ENCODE peak calls at places on chromosomes 5 and 9, in six cellular contexts. N, M, A, P, B and V are unnamed samples.

GRCh38 chr5:55923177-55923872 is 71.4 kb downstream of the IL6ST start:
- DNase-seq in B (peak), P (no peak), A (no peak), N (no peak), M (no peak), V (no peak)

GRCh38 chr5:61327761-61328753 is 4.0 kb upstream of the ZSWIM6 start:
- DNase-seq in P (no peak), B (peak), M (peak), A (no peak), N (no peak), V (peak)

GRCh38 chr9:118967901-118968300 is 401.3 kb downstream of the BRINP1 start:
- DNase-seq in P (no peak), N (no peak), B (no peak), M (no peak), A (no peak), V (no peak)

GRCh38 chr5:55691265-55692105 is 20.6 kb downstream of the SLC38A9 start:
- DNase-seq in P (no peak), A (no peak), M (no peak), B (peak), N (peak), V (peak)

GRCh38 chr9:2053883-2054845 is 39.0 kb downstream of the SMARCA2 start:
- DNase-seq in N (no peak), P (peak), M (peak), B (no peak), A (no peak), V (no peak)

GRCh38 chr5:150656191-150657132 is 4.6 kb upstream of the MYOZ3 start:
- DNase-seq in A (peak), B (peak), M (peak), P (peak), N (peak), V (no peak)

GRCh38 chr9:17637229-17637628 is 58.4 kb downstream of the SH3GL2 start:
- DNase-seq in M (no peak), A (no peak), N (no peak), B (no peak), P (no peak), V (no peak)

GRCh38 chr5:181037365-181037861 is 2.7 kb upstream of the BTNL9 start:
- DNase-seq in N (no peak), B (peak), A (no peak), M (no peak), P (no peak), V (no peak)

GRCh38 chr5:125263346-125263745 is 516.9 kb upstream of the ZNF608 start:
- DNase-seq in B (no peak), M (no peak), A (no peak), N (no peak), P (no peak), V (no peak)

GRCh38 chr5:32076699-32077695 is 97.1 kb downstream of the GOLPH3 start:
- DNase-seq in M (no peak), B (peak), A (no peak), P (no peak), N (peak), V (no peak)

GRCh38 chr5:124285071-124285470 is 461.4 kb downstream of the ZNF608 start:
- DNase-seq in A (no peak), M (no peak), B (no peak), N (no peak), P (no peak), V (no peak)

GRCh38 chr5:174139623-174140022 is 94.1 kb downstream of the NSG2 start:
- DNase-seq in B (no peak), A (no peak), N (no peak), P (no peak), M (no peak), V (no peak)

GRCh38 chr9:113349434-113350337 is at the start of gene BSPRY:
- DNase-seq in N (peak), A (no peak), B (peak), M (peak), P (no peak), V (no peak)

GRCh38 chr9:128495804-128496417 is 8.6 kb upstream of the GLE1 start:
- DNase-seq in M (no peak), P (no peak), N (no peak), B (peak), A (no peak), V (no peak)

GRCh38 chr5:134106991-134107701 is 7.3 kb upstream of the TCF7 start:
- DNase-seq in N (peak), A (peak), B (no peak), P (no peak), M (no peak), V (no peak)

GRCh38 chr5:9020996-9021395 is 524.9 kb downstream of the SEMA5A start:
- DNase-seq in N (no peak), A (no peak), P (no peak), M (no peak), B (no peak), V (no peak)

GRCh38 chr9:23590601-23591000 is 235.4 kb downstream of the ELAVL2 start:
- DNase-seq in N (no peak), A (no peak), M (no peak), P (no peak), B (no peak), V (no peak)

GRCh38 chr5:95949810-95950209 is 11.8 kb downstream of the ELL2 start:
- DNase-seq in M (no peak), N (no peak), P (no peak), A (no peak), B (no peak), V (no peak)

GRCh38 chr9:103942652-103943051 is 151.5 kb upstream of the SMC2 start:
- DNase-seq in P (no peak), A (no peak), M (no peak), B (no peak), N (no peak), V (no peak)

GRCh38 chr9:4661165-4662095 is 664 bp upstream of the PLPP6 start:
- DNase-seq in M (no peak), N (no peak), A (no peak), P (no peak), B (no peak), V (no peak)

GRCh38 chr5:125004009-125004408 is 257.6 kb upstream of the ZNF608 start:
- DNase-seq in A (no peak), M (no peak), N (no peak), P (no peak), B (no peak), V (no peak)

GRCh38 chr5:177131711-177132503 is 1.7 kb upstream of the NSD1 start:
- DNase-seq in B (peak), P (peak), M (no peak), A (peak), N (no peak), V (no peak)

GRCh38 chr5:177133845-177134652 is 476 bp downstream of the NSD1 start:
- DNase-seq in A (peak), N (peak), P (peak), M (no peak), B (peak), V (no peak)

GRCh38 chr5:177131352-177131710 is 2.2 kb upstream of the NSD1 start:
- DNase-seq in A (peak), N (no peak), M (no peak), B (no peak), P (peak), V (no peak)

GRCh38 chr5:177133119-177133844 is at the start of gene NSD1:
- DNase-seq in B (peak), A (peak), M (peak), P (peak), N (peak), V (no peak)

GRCh38 chr5:177132504-177133118 is 962 bp upstream of the NSD1 start:
- DNase-seq in M (no peak), P (peak), A (peak), N (peak), B (peak), V (no peak)
- TF ChIP-seq POLR2AphosphoS5 in M (no peak), P (no peak), A (no peak), N (no peak), B (no peak), V (no peak)

DNA sequence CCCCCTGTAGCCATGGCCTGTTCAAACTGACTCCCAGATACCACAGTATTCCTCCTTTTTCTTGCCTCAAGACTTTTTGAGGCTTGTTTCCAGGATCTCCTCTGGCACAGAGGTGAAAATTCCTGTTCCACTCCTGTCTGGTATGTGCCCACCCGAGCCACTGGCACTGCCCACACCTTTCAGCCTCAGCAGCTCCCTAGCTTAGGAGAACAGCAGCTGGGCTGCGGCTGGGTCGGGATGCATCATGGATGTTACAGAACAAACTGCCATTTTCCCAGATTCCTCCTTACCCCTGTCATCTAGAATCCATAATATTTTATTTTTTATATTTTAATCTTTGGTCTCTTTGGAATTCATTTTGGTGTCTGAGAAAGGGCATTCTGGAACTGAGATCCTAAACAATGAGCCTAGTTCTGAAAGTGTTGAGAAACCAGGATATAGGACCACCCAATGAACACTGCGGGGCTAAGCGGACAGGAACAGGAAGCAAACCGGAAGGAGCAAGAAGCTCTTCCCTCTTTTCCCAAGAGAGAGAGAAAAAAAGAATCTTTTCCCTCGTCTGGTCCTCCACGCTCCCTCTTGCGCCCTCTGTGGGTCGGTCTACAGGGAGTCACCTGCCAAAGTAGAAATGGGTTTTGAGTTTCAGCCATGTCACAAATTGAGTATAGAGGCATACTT is 12.5 kb downstream of the OR2S2 start:
- DNase-seq in M (peak), P (peak), N (peak), A (peak), B (peak), V (peak)
- TF ChIP-seq POLR2AphosphoS5 in M (no peak), P (peak), N (no peak), A (peak), B (no peak), V (peak)

DNA sequence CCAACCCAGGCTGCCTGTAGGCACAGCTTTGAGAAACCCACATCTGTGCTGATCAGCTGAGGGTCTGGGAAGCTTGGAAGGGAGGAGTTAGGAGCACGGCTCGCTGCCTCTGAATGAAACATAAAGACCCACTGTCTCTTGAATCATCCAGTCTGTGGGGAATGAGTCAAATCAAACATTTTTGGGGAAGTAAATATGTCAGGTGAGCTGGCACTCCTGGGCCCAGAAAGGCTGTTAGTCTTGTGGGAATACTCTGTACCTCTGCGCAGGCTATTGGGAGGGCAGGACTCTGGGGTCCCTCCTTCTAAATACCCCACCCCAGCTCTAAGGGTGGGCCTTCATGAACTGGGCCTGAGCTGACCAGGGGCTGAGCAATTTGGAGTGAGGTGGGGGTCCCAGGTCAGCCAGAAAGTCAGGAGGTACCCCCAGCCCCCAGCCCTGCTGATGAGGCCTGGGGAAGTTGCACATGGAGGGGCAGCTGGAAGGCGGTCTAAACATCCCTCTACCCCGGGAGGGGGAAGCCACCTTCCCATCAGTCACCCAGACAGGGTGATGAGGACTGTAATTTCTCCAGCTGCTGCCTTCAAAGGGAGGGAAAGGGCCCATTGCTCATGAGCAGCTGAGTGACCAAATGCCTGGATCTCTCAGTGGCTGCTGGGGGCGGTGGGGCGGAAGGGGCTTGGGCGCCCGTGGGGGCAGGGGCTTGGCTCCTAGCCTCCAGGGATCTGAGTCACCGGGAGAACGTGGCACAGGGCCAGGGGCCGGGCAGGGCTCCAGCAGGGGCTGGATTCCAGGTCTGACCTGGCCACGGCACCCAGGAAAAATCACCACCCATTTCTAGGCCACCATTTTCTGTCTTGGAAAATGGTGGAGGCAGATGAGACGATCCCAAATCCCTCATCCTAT is 10.8 kb downstream of the FIBCD1 start:
- DNase-seq in B (no peak), M (peak), P (no peak), A (no peak), N (peak), V (no peak)
- TF ChIP-seq POLR2AphosphoS5 in B (no peak), M (no peak), P (no peak), A (no peak), N (no peak), V (no peak)

DNA sequence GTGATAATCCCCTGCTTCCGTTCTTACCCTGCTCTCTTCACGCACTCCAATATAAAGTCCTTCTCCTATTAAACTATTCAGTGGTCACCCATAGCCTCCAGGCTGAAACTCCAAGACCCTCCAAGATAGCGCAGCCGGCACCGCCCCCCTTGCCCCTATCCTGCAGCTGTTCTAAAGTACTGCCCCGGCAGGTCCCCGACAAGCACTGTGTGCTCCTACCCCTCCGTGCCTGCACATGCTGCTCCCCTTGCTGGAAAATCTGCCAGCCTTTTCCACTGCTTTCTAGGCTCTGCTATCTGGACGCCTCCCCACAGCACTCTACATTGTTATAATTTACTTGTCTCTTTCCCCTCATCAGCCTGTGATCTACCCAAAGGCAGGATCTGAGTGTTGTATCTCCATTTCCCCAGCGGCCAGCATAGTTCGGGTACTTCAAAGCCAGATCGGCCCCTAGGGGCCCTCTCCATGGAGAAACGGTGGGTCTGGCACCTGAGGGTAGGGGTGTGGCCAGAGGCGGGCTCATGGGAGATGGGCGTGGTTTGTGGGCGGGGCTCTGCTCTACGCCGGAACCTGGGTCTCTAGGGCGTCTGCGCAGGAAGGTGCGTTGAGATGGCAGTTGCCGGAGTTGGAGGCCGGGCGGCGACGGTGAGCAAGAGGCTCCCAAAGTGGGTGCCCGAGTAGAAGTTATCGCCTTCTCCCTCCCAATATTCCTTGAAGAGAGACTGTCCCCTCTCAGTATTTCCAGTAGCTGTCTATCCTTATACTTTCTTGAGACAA is 83.5 kb upstream of the RUSC2 start:
- DNase-seq in N (no peak), P (no peak), B (peak), A (no peak), M (no peak), V (no peak)
- TF ChIP-seq POLR2AphosphoS5 in N (no peak), P (no peak), B (peak), A (no peak), M (no peak), V (no peak)

GRCh38 chr9:123654218-123654617 is 275.7 kb downstream of the DENND1A start:
- DNase-seq in P (no peak), B (no peak), M (no peak), N (no peak), A (no peak), V (no peak)

GRCh38 chr9:123652416-123652815 is 277.5 kb downstream of the DENND1A start:
- DNase-seq in B (no peak), P (no peak), N (no peak), A (no peak), M (no peak), V (no peak)

GRCh38 chr9:123649909-123650308 is 280.0 kb downstream of the DENND1A start:
- DNase-seq in A (no peak), P (no peak), N (no peak), M (no peak), B (no peak), V (no peak)

GRCh38 chr9:123654647-123655637 is 275.0 kb downstream of the DENND1A start:
- DNase-seq in A (no peak), B (no peak), P (no peak), N (no peak), M (no peak), V (no peak)

GRCh38 chr9:123651273-123651672 is 278.7 kb downstream of the DENND1A start:
- DNase-seq in M (no peak), A (no peak), N (no peak), B (no peak), P (no peak), V (no peak)
- TF ChIP-seq POLR2AphosphoS5 in M (no peak), A (no peak), N (no peak), B (no peak), P (no peak), V (no peak)

GRCh38 chr9:14031015-14031414 is 282.9 kb downstream of the NFIB start:
- DNase-seq in B (peak), M (no peak), A (no peak), P (peak), N (no peak), V (no peak)

GRCh38 chr9:14031761-14032279 is 282.1 kb downstream of the NFIB start:
- DNase-seq in N (no peak), M (no peak), A (no peak), P (no peak), B (no peak), V (no peak)

GRCh38 chr9:14029811-14030210 is 284.1 kb downstream of the NFIB start:
- DNase-seq in A (no peak), N (no peak), P (no peak), B (no peak), M (no peak), V (no peak)

GRCh38 chr9:14033067-14033466 is 280.9 kb downstream of the NFIB start:
- DNase-seq in P (no peak), A (no peak), B (no peak), N (no peak), M (no peak), V (no peak)

GRCh38 chr9:14030350-14030823 is 283.6 kb downstream of the NFIB start:
- DNase-seq in M (no peak), B (no peak), A (no peak), P (no peak), N (peak), V (peak)
- TF ChIP-seq POLR2AphosphoS5 in M (no peak), B (no peak), A (no peak), P (peak), N (no peak), V (peak)